ENCODE peak calls at places on chromosomes 11 and 22, in six cellular contexts. C, F, G, K, J and V are unnamed samples.

GRCh38 chr22:19626042-19626560 is 88.2 kb upstream of the SEPTIN5 start:
- DNase-seq in K (no peak), F (no peak), C (no peak), G (no peak), J (no peak), V (no peak)

GRCh38 chr11:101466352-101466751 is 117.5 kb downstream of the TRPC6 start:
- DNase-seq in F (no peak), J (no peak), K (peak), G (no peak), C (no peak), V (no peak)

GRCh38 chr11:32432565-32433248 is 2.6 kb downstream of the WT1 start:
- DNase-seq in G (no peak), K (no peak), J (no peak), C (no peak), F (no peak), V (no peak)

GRCh38 chr11:114197799-114198500 is 98.2 kb upstream of the NNMT start:
- DNase-seq in K (no peak), C (no peak), J (no peak), G (no peak), F (peak), V (peak)

GRCh38 chr11:113722221-113722620 is 16.1 kb upstream of the TMPRSS5 start:
- DNase-seq in K (no peak), F (no peak), J (no peak), C (no peak), G (no peak), V (no peak)

GRCh38 chr11:66420671-66421476 is at the start of gene NPAS4:
- DNase-seq in J (peak), K (peak), C (no peak), G (no peak), F (no peak), V (no peak)

GRCh38 chr11:1120532-1121342 is 37.0 kb upstream of the MUC5AC start:
- DNase-seq in C (no peak), G (no peak), K (no peak), F (no peak), J (peak), V (no peak)

GRCh38 chr11:131924446-131925240 is 554.2 kb downstream of the NTM start:
- DNase-seq in C (no peak), F (peak), J (no peak), G (no peak), K (no peak), V (peak)

GRCh38 chr11:71421392-71421950 is 26.7 kb downstream of the DHCR7 start:
- DNase-seq in J (no peak), C (peak), G (no peak), K (no peak), F (no peak), V (no peak)

GRCh38 chr22:20503816-20504215 is 3.6 kb upstream of the MED15 start:
- DNase-seq in K (no peak), G (no peak), C (no peak), F (no peak), J (no peak), V (peak)

GRCh38 chr11:27873664-27874063 is 173.4 kb upstream of the BDNF start:
- DNase-seq in C (no peak), J (no peak), G (peak), K (no peak), F (no peak), V (no peak)

GRCh38 chr11:76614471-76615183 is 55.9 kb downstream of the LRRC32 start:
- DNase-seq in C (no peak), K (no peak), J (peak), F (peak), G (no peak), V (no peak)

GRCh38 chr22:44601189-44601588 is 100.8 kb upstream of the PRR5 start:
- DNase-seq in J (no peak), F (no peak), G (no peak), C (no peak), K (no peak), V (no peak)

GRCh38 chr11:111063711-111064110 is 181.8 kb upstream of the POU2AF2 start:
- DNase-seq in F (peak), G (no peak), K (peak), C (no peak), J (no peak), V (peak)

GRCh38 chr11:128305588-128305987 is 281.8 kb downstream of the ETS1 start:
- DNase-seq in J (no peak), C (no peak), G (no peak), F (no peak), K (no peak), V (no peak)

GRCh38 chr22:43118953-43119458 is 8.5 kb downstream of the BIK start:
- DNase-seq in K (no peak), J (no peak), G (no peak), F (no peak), C (no peak), V (no peak)

GRCh38 chr22:27561301-27561820 is 240.2 kb downstream of the MN1 start:
- DNase-seq in J (no peak), C (no peak), K (peak), G (no peak), F (peak), V (no peak)

GRCh38 chr11:28981331-28981865 is 873.2 kb downstream of the METTL15 start:
- DNase-seq in J (no peak), F (no peak), K (no peak), G (no peak), C (no peak), V (no peak)

GRCh38 chr11:12827929-12828812 is 153.9 kb downstream of the TEAD1 start:
- DNase-seq in J (no peak), K (peak), F (peak), G (no peak), C (peak), V (peak)

GRCh38 chr22:41249442-41249841 is 8.7 kb upstream of the CHADL start:
- DNase-seq in J (no peak), F (no peak), K (no peak), G (no peak), C (no peak), V (no peak)

GRCh38 chr11:126317681-126318641 is 14.1 kb downstream of the DCPS start:
- DNase-seq in F (peak), K (no peak), C (peak), J (peak), G (no peak), V (no peak)

GRCh38 chr22:26568207-26568706 is 21.7 kb downstream of the TPST2 start:
- DNase-seq in F (no peak), K (peak), C (no peak), J (no peak), G (no peak), V (peak)

GRCh38 chr22:42797021-42797420 is 60.1 kb downstream of the ARFGAP3 start:
- DNase-seq in G (no peak), K (no peak), J (no peak), C (no peak), F (no peak), V (no peak)

GRCh38 chr11:27178859-27179258 is 138.2 kb downstream of the BBOX1 start:
- DNase-seq in G (no peak), F (no peak), K (no peak), J (no peak), C (no peak), V (no peak)

GRCh38 chr11:104443387-104443786 is 279.4 kb upstream of the PDGFD start:
- DNase-seq in J (no peak), G (no peak), F (no peak), C (no peak), K (no peak), V (peak)

GRCh38 chr11:62433141-62433543 is 14.3 kb downstream of the SCGB1A1 start:
- DNase-seq in K (no peak), G (no peak), J (no peak), C (no peak), F (no peak), V (no peak)

GRCh38 chr11:62428871-62429601 is 10.2 kb downstream of the SCGB1A1 start:
- DNase-seq in J (no peak), G (no peak), K (no peak), F (no peak), C (no peak), V (no peak)

GRCh38 chr11:62430350-62430749 is 11.5 kb downstream of the SCGB1A1 start:
- DNase-seq in C (no peak), G (no peak), K (no peak), F (peak), J (no peak), V (no peak)

GRCh38 chr11:62432695-62433094 is 13.9 kb downstream of the SCGB1A1 start:
- DNase-seq in J (no peak), F (no peak), K (no peak), C (no peak), G (no peak), V (no peak)

GRCh38 chr11:62431171-62431895 is 12.5 kb downstream of the SCGB1A1 start:
- DNase-seq in G (no peak), J (no peak), K (no peak), F (peak), C (no peak), V (peak)
- H3K9ac ChIP-seq in G (no peak), J (peak), K (no peak), F (peak), C (no peak), V (no peak)

GRCh38 chr11:118212781-118213565 is 11.8 kb downstream of the JAML start:
- DNase-seq in G (no peak), J (no peak), F (no peak), C (no peak), K (peak), V (no peak)
- H3K4me2 ChIP-seq in G (no peak), J (no peak), F (no peak), C (no peak), K (peak), V (no peak)

GRCh38 chr11:69373251-69373635 is 79.3 kb downstream of the MYEOV start:
- DNase-seq in J (no peak), K (no peak), F (no peak), G (no peak), C (no peak), V (no peak)

GRCh38 chr11:69372589-69373250 is 78.8 kb downstream of the MYEOV start:
- DNase-seq in F (no peak), C (no peak), K (no peak), J (no peak), G (no peak), V (no peak)

GRCh38 chr11:69375316-69376154 is 81.6 kb downstream of the MYEOV start:
- DNase-seq in C (no peak), F (no peak), J (no peak), G (no peak), K (no peak), V (no peak)

GRCh38 chr11:69376155-69377028 is 82.4 kb downstream of the MYEOV start:
- DNase-seq in G (no peak), K (no peak), F (no peak), J (no peak), C (no peak), V (no peak)

DNA sequence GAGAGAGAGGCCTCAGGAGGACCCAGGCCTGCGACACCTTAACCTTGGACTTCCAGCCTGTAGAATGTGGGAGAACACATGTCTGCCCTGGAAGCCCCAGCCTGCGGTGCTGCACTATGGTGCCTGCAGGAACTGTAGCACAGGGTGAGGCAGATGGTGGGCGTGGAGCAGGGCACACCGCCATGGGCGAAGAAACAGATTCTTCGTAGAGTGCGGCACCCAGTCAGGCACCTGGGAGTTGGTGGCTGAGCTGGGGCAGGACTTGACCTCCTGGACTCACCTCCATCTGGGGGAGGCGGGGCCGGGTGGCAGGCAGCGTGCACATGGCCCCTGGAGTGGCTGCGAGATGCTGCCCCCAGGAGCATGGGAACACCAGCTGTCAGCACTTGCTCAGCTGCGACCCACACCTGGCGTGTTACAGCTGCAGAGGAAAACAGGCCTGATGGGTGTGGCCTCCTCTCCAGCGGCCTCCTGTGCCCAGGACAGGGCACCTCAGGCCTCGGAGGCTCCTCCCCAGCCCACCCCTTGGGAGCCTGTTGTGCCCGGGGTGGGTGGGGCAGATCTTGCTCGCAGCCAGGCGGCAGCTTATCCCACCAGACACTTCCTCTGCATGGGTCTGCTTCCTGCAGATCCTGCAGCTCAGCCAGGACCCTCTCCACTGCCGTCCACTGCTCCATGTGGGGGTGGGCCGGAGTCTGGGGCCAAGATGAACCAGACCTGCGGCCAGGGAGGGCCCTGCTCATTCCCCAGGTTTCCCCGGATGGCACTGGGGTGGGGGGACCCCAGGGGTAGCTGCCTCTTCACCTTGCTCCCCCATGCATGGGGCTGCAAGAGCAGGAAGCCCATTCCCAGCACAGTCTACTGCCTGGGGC is 80.4 kb downstream of the MYEOV start:
- DNase-seq in C (no peak), J (peak), K (no peak), F (no peak), G (no peak), V (no peak)
- TF ChIP-seq EZH2phosphoT487 in C (no peak), J (no peak), K (no peak), F (no peak), G (no peak), V (no peak)

DNA sequence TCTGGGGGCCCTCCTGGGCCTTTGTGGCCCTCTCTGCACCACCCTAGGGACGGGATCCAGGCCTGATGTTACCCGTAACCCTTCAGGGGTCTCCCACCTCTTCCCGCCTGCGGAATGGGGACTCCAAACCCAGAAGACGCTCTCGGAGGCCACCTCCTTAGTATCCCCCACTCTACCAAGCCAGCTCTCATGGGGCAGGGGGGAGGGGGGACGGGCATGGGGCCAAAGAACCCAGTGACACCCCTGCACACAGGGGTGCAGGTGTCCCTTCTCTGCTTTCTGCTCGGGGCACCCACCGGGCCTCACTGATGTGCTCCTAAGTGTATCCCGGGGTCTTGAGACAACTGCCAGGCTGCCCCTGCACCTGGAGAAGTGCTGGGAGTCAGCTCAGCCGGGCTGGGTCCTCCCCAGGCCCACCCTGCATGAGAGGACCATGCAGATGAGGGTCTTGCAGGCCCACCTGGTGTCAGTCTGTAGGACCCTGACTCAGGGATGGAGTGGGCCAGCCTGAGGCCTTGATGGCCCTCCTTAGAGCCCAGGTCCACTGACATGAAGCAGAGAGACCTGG is 176.9 kb downstream of the IGLL1 start:
- DNase-seq in C (no peak), G (no peak), F (no peak), J (no peak), K (no peak), V (no peak)
- H3K9ac ChIP-seq in C (peak), G (peak), F (no peak), J (peak), K (no peak), V (peak)

DNA sequence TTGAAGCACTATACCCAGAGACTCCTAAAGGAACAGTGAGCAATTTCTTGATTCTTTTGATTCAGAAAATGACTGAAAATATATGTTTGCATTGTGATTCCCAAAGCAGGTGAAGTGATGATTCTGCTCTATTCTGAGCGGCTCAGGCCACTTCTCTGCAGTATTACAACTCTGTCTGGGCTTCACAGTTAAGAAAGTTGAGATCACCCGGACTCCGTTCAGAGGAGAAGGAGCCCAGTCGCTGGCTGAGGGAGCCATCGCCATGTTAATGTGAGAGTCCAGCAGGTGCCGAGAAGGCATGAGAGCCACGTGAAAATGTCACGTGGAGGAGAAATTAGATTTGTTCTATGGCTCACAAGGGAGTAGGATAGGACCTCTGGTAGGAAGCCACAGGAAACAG is 91.6 kb downstream of the SCN3B start:
- DNase-seq in G (no peak), J (no peak), C (no peak), K (no peak), F (no peak), V (no peak)
- H3K4me2 ChIP-seq in G (no peak), J (no peak), C (no peak), K (no peak), F (no peak), V (no peak)

DNA sequence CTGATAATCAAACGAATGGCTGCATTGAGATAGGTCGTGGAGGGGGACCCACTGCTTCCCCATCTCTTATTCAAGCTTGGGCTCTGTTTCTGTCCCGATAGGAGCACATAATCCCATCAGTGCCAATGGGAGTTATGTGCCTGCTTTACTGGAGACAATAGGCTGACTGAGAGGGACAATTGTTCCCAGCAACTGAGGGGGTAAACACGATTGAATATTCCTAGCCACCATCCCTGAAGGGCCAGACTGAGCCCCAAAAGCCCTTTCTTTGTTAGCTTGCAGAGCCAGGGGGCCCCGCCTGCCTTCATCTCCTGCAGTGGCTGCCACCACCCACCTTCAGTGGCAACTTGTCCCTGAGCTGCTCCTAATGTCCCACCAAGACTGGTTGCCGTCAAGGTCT is 172.8 kb upstream of the NAV2 start:
- DNase-seq in F (no peak), J (no peak), K (peak), C (no peak), G (no peak), V (no peak)
- TF ChIP-seq EZH2phosphoT487 in F (no peak), J (no peak), K (no peak), C (no peak), G (no peak), V (no peak)

GRCh38 chr22:37255558-37256006 is 11.5 kb upstream of the RAC2 start:
- DNase-seq in C (no peak), G (no peak), K (no peak), J (no peak), F (no peak), V (no peak)
- H3K9ac ChIP-seq in C (no peak), G (no peak), K (peak), J (no peak), F (no peak), V (no peak)

GRCh38 chr22:37229805-37230672 is 14.0 kb downstream of the RAC2 start:
- DNase-seq in F (peak), C (peak), J (no peak), G (peak), K (no peak), V (peak)

GRCh38 chr22:37229012-37229804 is 14.9 kb downstream of the RAC2 start:
- DNase-seq in J (peak), K (no peak), G (peak), C (no peak), F (peak), V (peak)

GRCh38 chr22:37232140-37232998 is 11.7 kb downstream of the RAC2 start:
- DNase-seq in C (no peak), K (no peak), F (no peak), G (no peak), J (no peak), V (no peak)

GRCh38 chr22:37231406-37232139 is 12.5 kb downstream of the RAC2 start:
- DNase-seq in F (no peak), C (no peak), J (peak), G (no peak), K (no peak), V (no peak)

DNA sequence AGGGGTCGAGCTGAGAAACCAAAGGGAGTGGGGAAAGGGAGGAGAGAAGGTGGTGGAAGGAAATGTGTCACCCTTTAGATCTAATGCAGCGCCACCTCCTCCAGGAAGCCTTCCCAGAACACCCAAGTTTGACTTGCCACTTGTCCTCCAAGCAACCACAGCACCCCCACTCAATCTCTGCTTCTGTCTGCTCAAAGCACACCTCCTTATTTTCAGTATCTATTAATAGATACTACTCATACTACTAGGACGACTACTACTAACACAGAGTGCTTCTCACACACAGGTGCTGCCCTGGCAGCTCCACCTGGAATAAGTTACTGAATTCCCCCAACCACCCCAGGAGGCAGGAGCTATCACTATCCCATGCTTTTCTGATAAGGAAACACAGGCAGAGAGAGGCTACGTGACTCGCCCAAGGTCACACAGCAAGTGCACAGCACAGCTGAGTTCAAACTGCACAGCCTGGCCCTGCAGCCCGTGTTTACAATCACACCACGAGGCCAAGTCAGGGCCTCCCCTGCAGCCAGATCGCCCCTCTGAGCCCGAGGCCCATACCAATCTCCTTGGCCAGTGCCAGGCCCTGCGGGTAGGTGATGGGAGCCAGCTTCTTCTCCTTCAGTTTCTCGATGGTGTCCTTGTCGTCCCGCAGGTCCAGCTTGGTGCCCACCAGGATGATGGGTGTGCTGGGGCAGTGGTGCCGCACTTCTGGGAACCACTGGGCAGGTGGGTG is 13.2 kb downstream of the RAC2 start:
- DNase-seq in G (no peak), K (no peak), C (peak), F (no peak), J (no peak), V (no peak)
- H3K4me2 ChIP-seq in G (peak), K (no peak), C (peak), F (no peak), J (no peak), V (no peak)